ENCODE peak calls at places on chromosomes 3 and 15, in ten cellular contexts. M is AG09309; D is psoas muscle; Z is AG04449; X is left ventricle myocardium inferior; H is epithelial cell of esophagus; O is HepG2; S is CD8-positive, alpha-beta T cell; I is astrocyte of the cerebellum; W is lower leg skin. B is an unnamed sample.

GRCh38 chr15:68499620-68500312 is 67.8 kb upstream of the ITGA11 start:
- DNase-seq in S (no peak), Z (no peak), D (no peak), M (no peak), W (no peak), H (no peak), I (no peak), O (no peak), X (no peak), B (no peak)

GRCh38 chr3:2923390-2923789 is 186.8 kb downstream of the IL5RA start:
- DNase-seq in Z (no peak), X (no peak), H (peak), M (no peak), D (no peak), O (no peak), S (no peak), W (no peak), I (no peak), B (no peak)

GRCh38 chr15:29695486-29696167 is 126.6 kb downstream of the TJP1 start:
- DNase-seq in S (no peak), O (peak), W (no peak), X (no peak), H (no peak), I (no peak), D (no peak), M (no peak), Z (no peak), B (no peak)

GRCh38 chr3:85710490-85710889 is 751.7 kb downstream of the CADM2 start:
- DNase-seq in D (no peak), W (no peak), X (no peak), Z (no peak), I (no peak), O (no peak), H (peak), M (no peak), S (no peak), B (no peak)

GRCh38 chr3:182063742-182064141 is 352.0 kb downstream of the SOX2 start:
- DNase-seq in O (no peak), H (peak), S (no peak), W (no peak), Z (no peak), D (no peak), M (no peak), I (no peak), X (no peak), B (no peak)

GRCh38 chr3:20040476-20041196 is 390 bp downstream of the KAT2B start:
- DNase-seq in O (peak), X (peak), Z (no peak), S (peak), H (peak), I (no peak), D (peak), M (no peak), W (peak), B (peak)

GRCh38 chr15:77719450-77719849 is 86.7 kb upstream of the LINGO1 start:
- DNase-seq in Z (no peak), S (no peak), D (no peak), X (no peak), I (no peak), W (no peak), O (no peak), H (no peak), M (no peak), B (no peak)

GRCh38 chr15:73985101-73985873 is 6.8 kb downstream of the STOML1 start:
- DNase-seq in D (no peak), W (peak), S (no peak), Z (no peak), M (no peak), O (no peak), I (no peak), X (no peak), H (peak), B (no peak)

GRCh38 chr3:39021465-39022274 is 30.1 kb downstream of the SCN11A start:
- DNase-seq in I (no peak), O (no peak), H (no peak), M (no peak), W (no peak), X (no peak), D (no peak), S (no peak), Z (no peak), B (no peak)

GRCh38 chr15:100334015-100334414 is 7.8 kb downstream of the ADAMTS17 start:
- DNase-seq in X (no peak), S (no peak), M (no peak), D (no peak), H (no peak), O (no peak), Z (no peak), I (no peak), W (no peak), B (no peak)

GRCh38 chr15:98671060-98672008 is 23.0 kb downstream of the IGF1R start:
- DNase-seq in X (no peak), D (no peak), I (no peak), S (no peak), Z (no peak), H (peak), O (peak), M (no peak), W (no peak), B (peak)

GRCh38 chr3:14406762-14407161 is 4.4 kb downstream of the SLC6A6 start:
- DNase-seq in X (no peak), S (no peak), O (no peak), H (no peak), I (no peak), M (no peak), Z (no peak), W (no peak), D (no peak), B (no peak)

GRCh38 chr3:14404396-14405119 is 2.2 kb downstream of the SLC6A6 start:
- DNase-seq in X (no peak), W (no peak), Z (no peak), M (no peak), O (no peak), I (no peak), S (no peak), H (no peak), D (no peak), B (no peak)

GRCh38 chr3:14405886-14406238 is 3.5 kb downstream of the SLC6A6 start:
- DNase-seq in X (no peak), O (no peak), H (no peak), W (no peak), S (no peak), D (no peak), Z (no peak), I (no peak), M (no peak), B (no peak)

GRCh38 chr3:14406336-14406735 is 3.9 kb downstream of the SLC6A6 start:
- DNase-seq in Z (no peak), W (no peak), X (no peak), I (no peak), D (no peak), H (no peak), M (no peak), O (no peak), S (no peak), B (no peak)

GRCh38 chr3:14405120-14405885 is 2.9 kb downstream of the SLC6A6 start:
- DNase-seq in I (no peak), S (no peak), H (no peak), D (no peak), W (no peak), M (no peak), X (no peak), O (no peak), Z (no peak), B (no peak)
- H3K4me3 ChIP-seq in I (peak), S (no peak), H (no peak), D (peak), W (no peak), M (peak), X (peak), O (no peak), Z (peak), B (peak)

GRCh38 chr3:126654571-126655393 is at the start of gene TXNRD3:
- DNase-seq in H (peak), O (peak), D (peak), S (peak), X (peak), Z (no peak), M (no peak), I (peak), W (peak), B (peak)
- TF ChIP-seq CTCF in H (no peak), O (peak), D (peak), S (no peak), X (peak), Z (no peak), M (no peak), I (no peak), W (no peak), B (peak)

DNA sequence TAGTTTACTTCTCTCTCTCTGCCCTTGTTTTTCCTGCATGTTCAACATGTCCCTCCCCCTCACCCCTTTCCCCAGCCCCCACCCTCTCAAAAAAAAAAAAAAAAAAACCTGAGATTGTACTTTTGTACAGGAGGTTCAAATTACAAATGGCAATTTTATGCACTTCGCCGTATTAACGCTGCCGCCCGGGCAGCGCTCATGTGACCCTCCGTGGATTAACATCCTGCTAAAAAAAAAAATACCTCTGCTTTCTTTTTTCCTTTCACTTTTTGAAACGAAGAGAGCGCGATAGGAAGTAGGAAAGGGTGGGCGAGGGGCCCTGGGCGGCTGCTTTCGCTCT is 2.3 kb downstream of the NR2F2 start:
- DNase-seq in O (no peak), M (no peak), X (no peak), I (no peak), S (no peak), H (no peak), W (no peak), D (no peak), Z (no peak), B (no peak)
- H3K4me3 ChIP-seq in O (peak), M (peak), X (peak), I (peak), S (peak), H (peak), W (peak), D (peak), Z (peak), B (peak)

GRCh38 chr3:124576565-124577493 is 153.4 kb upstream of the UMPS start:
- DNase-seq in I (no peak), Z (no peak), H (no peak), X (no peak), M (no peak), W (peak), O (no peak), S (no peak), D (no peak), B (no peak)
- TF ChIP-seq CTCF in I (no peak), Z (no peak), H (no peak), X (peak), M (no peak), W (no peak), O (no peak), S (no peak), D (no peak), B (peak)